ENCODE peak calls at places on chromosomes 6 and 20, in seven cellular contexts. R is fibroblast of mammary gland; E is stimulated activated naive CD8-positive, alpha-beta T cell treated with anti-CD3 and anti-CD28 coated beads, Interleukin-15, Interleukin-2, amounts not matched to agents 100 U/mL and 50 U/mL, for 24 hours; M is HS-27A; P is esophagus squamous epithelium; C is activated CD4-positive, alpha-beta T cell treated with anti-CD3 and anti-CD28 coated beads for 48 hours; V is COLO829. O is an unnamed sample.

GRCh38 chr6:106870824-106871300 is 103.7 kb downstream of the CD24 start:
- DNase-seq in M (no peak), C (no peak), R (peak), P (no peak), V (no peak), E (no peak), O (no peak)

GRCh38 chr6:155483858-155484257 is 28.2 kb upstream of the NOX3 start:
- DNase-seq in E (no peak), M (no peak), R (peak), P (no peak), V (no peak), C (no peak), O (no peak)

GRCh38 chr6:71197770-71198169 is 90.8 kb upstream of the OGFRL1 start:
- DNase-seq in E (no peak), P (no peak), C (no peak), R (peak), M (no peak), V (no peak), O (no peak)

GRCh38 chr20:45341939-45342862 is 6.0 kb downstream of the SDC4 start:
- DNase-seq in V (peak), P (no peak), R (no peak), E (no peak), C (no peak), M (no peak), O (no peak)

GRCh38 chr20:4956200-4956810 is 45.0 kb downstream of the SLC23A2 start:
- DNase-seq in V (peak), M (peak), R (peak), C (no peak), E (no peak), P (no peak), O (no peak)

GRCh38 chr20:40982415-40983145 is 46.0 kb upstream of the TOP1 start:
- DNase-seq in R (peak), C (no peak), M (no peak), E (no peak), P (no peak), V (no peak), O (no peak)

GRCh38 chr6:54717849-54718455 is 128.6 kb upstream of the FAM83B start:
- DNase-seq in E (peak), R (peak), P (no peak), C (peak), M (no peak), V (no peak), O (peak)

GRCh38 chr20:39468703-39469102 is 506.6 kb downstream of the DHX35 start:
- DNase-seq in P (no peak), E (no peak), M (no peak), C (no peak), R (no peak), V (no peak), O (no peak)

GRCh38 chr6:169832247-169832948 is 81.0 kb downstream of the ERMARD start:
- DNase-seq in P (no peak), R (peak), V (no peak), E (no peak), M (no peak), C (no peak), O (no peak)

GRCh38 chr6:109701774-109702173 is 10.7 kb downstream of the FIG4 start:
- DNase-seq in E (no peak), M (no peak), R (no peak), V (no peak), C (no peak), P (no peak), O (no peak)

GRCh38 chr20:626579-626978 is 16.5 kb upstream of the TCF15 start:
- DNase-seq in E (no peak), V (no peak), M (no peak), P (no peak), R (no peak), C (no peak), O (no peak)

GRCh38 chr6:30360139-30360538 is 15.2 kb downstream of the RPP21 start:
- DNase-seq in V (no peak), R (no peak), C (no peak), E (no peak), P (no peak), M (no peak), O (no peak)

GRCh38 chr20:6164421-6165341 is 41.9 kb upstream of the FERMT1 start:
- DNase-seq in R (peak), E (no peak), P (no peak), V (peak), C (no peak), M (no peak), O (no peak)

GRCh38 chr6:134436281-134436815 is 118.4 kb upstream of the SGK1 start:
- DNase-seq in V (peak), C (peak), M (peak), R (peak), P (no peak), E (peak), O (peak)

GRCh38 chr20:63939061-63939935 is 16.9 kb downstream of the UCKL1 start:
- DNase-seq in R (no peak), E (no peak), C (no peak), M (no peak), V (no peak), P (no peak), O (no peak)

GRCh38 chr20:44134897-44135810 is 51.8 kb downstream of the JPH2 start:
- DNase-seq in C (peak), R (no peak), E (no peak), V (no peak), M (no peak), P (no peak), O (no peak)

GRCh38 chr6:1396952-1397868 is 7.8 kb downstream of the FOXF2 start:
- DNase-seq in E (peak), R (peak), M (no peak), V (peak), C (peak), P (no peak), O (peak)

GRCh38 chr20:13017235-13017634 is 8.5 kb downstream of the SPTLC3 start:
- DNase-seq in C (no peak), V (no peak), P (no peak), M (no peak), R (peak), E (no peak), O (no peak)

GRCh38 chr6:93827728-93828127 is 408.4 kb upstream of the EPHA7 start:
- DNase-seq in P (no peak), M (no peak), V (no peak), C (no peak), E (no peak), R (no peak), O (no peak)

GRCh38 chr6:31737315-31738047 is 1.2 kb upstream of the CLIC1 start:
- DNase-seq in E (no peak), P (no peak), R (peak), M (no peak), C (no peak), V (no peak), O (peak)

GRCh38 chr6:52157301-52157930 is 28.8 kb upstream of the IL17A start:
- DNase-seq in R (peak), E (peak), P (no peak), V (no peak), C (peak), M (no peak), O (peak)

GRCh38 chr6:165791876-165792437 is 128.9 kb upstream of the PDE10A start:
- DNase-seq in C (no peak), E (no peak), M (no peak), V (no peak), P (no peak), R (no peak), O (no peak)

GRCh38 chr20:3406481-3407425 is 716 bp downstream of the DNAAF9 start:
- DNase-seq in C (peak), E (peak), P (no peak), M (peak), R (peak), V (peak), O (no peak)

GRCh38 chr6:116265081-116265829 is 11.4 kb upstream of the TSPYL4 start:
- DNase-seq in E (no peak), C (peak), R (peak), M (no peak), P (no peak), V (no peak), O (no peak)

GRCh38 chr6:125821825-125822281 is 31.1 kb downstream of the NCOA7 start:
- DNase-seq in C (no peak), E (no peak), P (no peak), R (no peak), M (no peak), V (peak), O (no peak)

GRCh38 chr20:49179368-49180277 is 8.5 kb downstream of the STAU1 start:
- DNase-seq in E (no peak), V (no peak), R (peak), C (no peak), M (no peak), P (no peak), O (no peak)

GRCh38 chr6:142854589-142855488 is 90.1 kb downstream of the HIVEP2 start:
- DNase-seq in M (no peak), V (no peak), R (no peak), E (no peak), P (no peak), C (no peak), O (no peak)

GRCh38 chr20:52847739-52848359 is 124.3 kb upstream of the TSHZ2 start:
- DNase-seq in E (no peak), M (no peak), V (no peak), C (no peak), R (no peak), P (no peak), O (no peak)

GRCh38 chr6:40946738-40947301 is 92.2 kb downstream of the UNC5CL start:
- DNase-seq in M (no peak), P (no peak), V (no peak), C (no peak), R (no peak), E (no peak), O (no peak)

GRCh38 chr6:27672113-27672799 is 199.4 kb upstream of the ZNF184 start:
- DNase-seq in M (peak), E (peak), V (peak), C (peak), P (no peak), R (peak), O (peak)

GRCh38 chr6:5764401-5764955 is 242.2 kb downstream of the NRN1 start:
- DNase-seq in V (no peak), E (no peak), C (no peak), R (peak), M (no peak), P (no peak), O (no peak)

GRCh38 chr6:155123520-155123919 is 128.4 kb downstream of the TIAM2 start:
- DNase-seq in P (no peak), C (no peak), V (no peak), R (no peak), M (no peak), E (no peak), O (no peak)

GRCh38 chr20:51995551-51995951 is 193.2 kb upstream of the SALL4 start:
- DNase-seq in P (no peak), R (peak), C (no peak), V (no peak), M (no peak), E (no peak), O (no peak)